ENCODE peak calls at places on chromosomes 11 and 22, in seven cellular contexts. H is T-helper 1 cell; O is putamen; R is neuronal stem cell; K is stimulated activated CD8-positive, alpha-beta memory T cell treated with anti-CD3 and anti-CD28 coated beads, Interleukin-4, amount 100 ng/mL, for 1 hour; A is stimulated activated CD4-positive, alpha-beta T cell treated with anti-CD3 and anti-CD28 coated beads, Interleukin-1b, Interleukin-23, amount 100 ng/mL, for 48 hours; N is EL. U is an unnamed sample.

GRCh38 chr11:44595964-44596381 is 30.5 kb downstream of the CD82 start:
- DNase-seq in H (no peak), O (peak), R (no peak), K (no peak), A (no peak), N (no peak), U (no peak)

GRCh38 chr11:64040684-64041267 is 5.0 kb downstream of the FLRT1 start:
- DNase-seq in H (no peak), O (peak), R (no peak), K (no peak), A (no peak), N (no peak), U (no peak)

GRCh38 chr11:32487270-32487669 is 51.9 kb upstream of the WT1 start:
- DNase-seq in H (no peak), O (no peak), R (no peak), K (no peak), A (no peak), N (peak), U (no peak)

GRCh38 chr11:19790831-19791552 is 78.4 kb downstream of the NAV2 start:
- DNase-seq in H (no peak), O (no peak), R (no peak), K (no peak), A (no peak), N (no peak), U (no peak)

GRCh38 chr11:82038151-82038550 is 695.5 kb downstream of the FAM181B start:
- DNase-seq in H (no peak), O (no peak), R (no peak), K (no peak), A (no peak), N (no peak), U (no peak)

GRCh38 chr11:76763573-76764348 is 19.4 kb upstream of the TSKU start:
- DNase-seq in H (no peak), O (peak), R (no peak), K (no peak), A (no peak), N (peak), U (no peak)

GRCh38 chr11:19714093-19714386 is 1.4 kb downstream of the NAV2 start:
- DNase-seq in H (no peak), O (no peak), R (no peak), K (no peak), A (no peak), N (peak), U (no peak)

GRCh38 chr11:83249972-83250593 is 36.1 kb downstream of the CCDC90B start:
- DNase-seq in H (peak), O (peak), R (no peak), K (no peak), A (no peak), N (peak), U (no peak)

GRCh38 chr11:96055706-96056387 is 131.9 kb upstream of the MTMR2 start:
- DNase-seq in H (no peak), O (no peak), R (peak), K (no peak), A (peak), N (peak), U (no peak)

GRCh38 chr11:85680897-85681296 is 5.1 kb downstream of the CCDC89 start:
- DNase-seq in H (no peak), O (no peak), R (no peak), K (no peak), A (no peak), N (no peak), U (no peak)

GRCh38 chr11:61817471-61818202 is 834 bp upstream of the FADS1 start:
- DNase-seq in H (no peak), O (no peak), R (no peak), K (no peak), A (no peak), N (no peak), U (no peak)

GRCh38 chr11:120384476-120384875 is 48.3 kb downstream of the ARHGEF12 start:
- DNase-seq in H (no peak), O (no peak), R (no peak), K (no peak), A (no peak), N (peak), U (no peak)

GRCh38 chr11:73652046-73652730 is 5.8 kb downstream of the PLEKHB1 start:
- DNase-seq in H (no peak), O (peak), R (peak), K (no peak), A (no peak), N (no peak), U (no peak)

GRCh38 chr11:66973956-66974585 is 1.0 kb upstream of the C11orf86 start:
- DNase-seq in H (no peak), O (no peak), R (no peak), K (no peak), A (no peak), N (no peak), U (no peak)

GRCh38 chr22:21631025-21631424 is 1.2 kb upstream of the YDJC start:
- DNase-seq in H (no peak), O (no peak), R (no peak), K (no peak), A (no peak), N (no peak), U (no peak)

GRCh38 chr22:48155446-48155845 is 1393.0 kb downstream of the TBC1D22A start:
- DNase-seq in H (no peak), O (no peak), R (no peak), K (no peak), A (no peak), N (no peak), U (no peak)

GRCh38 chr22:23204541-23205157 is 24.3 kb downstream of the BCR start:
- DNase-seq in H (no peak), O (no peak), R (no peak), K (no peak), A (no peak), N (no peak), U (no peak)

GRCh38 chr22:22397292-22397870 is 111.2 kb downstream of the ZNF280B start:
- DNase-seq in H (no peak), O (peak), R (no peak), K (no peak), A (no peak), N (peak), U (no peak)

GRCh38 chr11:43819926-43820325 is 60.7 kb upstream of the ALKBH3 start:
- DNase-seq in H (no peak), O (no peak), R (no peak), K (no peak), A (no peak), N (no peak), U (no peak)

GRCh38 chr11:95296621-95297025 is 65.6 kb upstream of the SESN3 start:
- DNase-seq in H (no peak), O (no peak), R (no peak), K (no peak), A (no peak), N (no peak), U (no peak)

GRCh38 chr11:85718991-85719807 is 33.2 kb upstream of the CCDC89 start:
- DNase-seq in H (no peak), O (peak), R (peak), K (no peak), A (no peak), N (peak), U (no peak)

GRCh38 chr11:27520226-27520625 is 13.7 kb upstream of the LIN7C start:
- DNase-seq in H (no peak), O (no peak), R (no peak), K (no peak), A (no peak), N (no peak), U (no peak)

GRCh38 chr11:119751281-119752060 is 22.5 kb upstream of the NECTIN1 start:
- DNase-seq in H (no peak), O (no peak), R (no peak), K (no peak), A (no peak), N (no peak), U (no peak)

GRCh38 chr11:119432484-119433368 is 9.8 kb upstream of the THY1 start:
- DNase-seq in H (no peak), O (peak), R (no peak), K (no peak), A (no peak), N (peak), U (no peak)

GRCh38 chr11:44629732-44630345 is 64.4 kb downstream of the CD82 start:
- DNase-seq in H (no peak), O (peak), R (no peak), K (no peak), A (no peak), N (no peak), U (no peak)

GRCh38 chr22:43829904-43830851 is 18.1 kb upstream of the EFCAB6 start:
- DNase-seq in H (no peak), O (no peak), R (no peak), K (no peak), A (no peak), N (no peak), U (no peak)

GRCh38 chr11:63763506-63764200 is 4.9 kb downstream of the ZFTA start:
- DNase-seq in H (no peak), O (no peak), R (peak), K (no peak), A (no peak), N (no peak), U (no peak)

U was measured in T-cell.